ENCODE peak calls at places on chromosomes 11 and 22, in seven cellular contexts. A is cardiac muscle cell; V is mucosa of descending colon; F is adrenal gland; G is H1; B is CD8-positive, alpha-beta memory T cell; C is A549. M is an unnamed sample.

GRCh38 chr11:125335101-125335500 is 161.0 kb downstream of the FEZ1 start:
- DNase-seq in V (no peak), F (no peak), C (no peak), B (no peak), A (no peak), G (no peak), M (no peak)

GRCh38 chr11:128525411-128526243 is 61.7 kb downstream of the ETS1 start:
- DNase-seq in B (peak; percentile 82), V (no peak), G (no peak), A (no peak), F (no peak), C (no peak), M (no peak)

GRCh38 chr11:83006877-83007330 is 64.8 kb downstream of the RAB30 start:
- DNase-seq in C (no peak), B (no peak), G (no peak), A (no peak), V (no peak), F (peak; percentile 76), M (no peak)

GRCh38 chr11:68532719-68533369 is 72.3 kb downstream of the PPP6R3 start:
- DNase-seq in G (no peak), F (no peak), V (no peak), B (no peak), A (no peak), C (no peak), M (no peak)

GRCh38 chr11:2569731-2570210 is 125.0 kb downstream of the KCNQ1 start:
- DNase-seq in C (no peak), G (no peak), F (peak; percentile 11), A (no peak), V (peak; percentile 19), B (no peak), M (no peak)

GRCh38 chr11:88383446-88383845 is 45.9 kb upstream of the CTSC start:
- DNase-seq in A (no peak), F (no peak), G (no peak), V (no peak), B (no peak), C (peak; percentile 5), M (no peak)

GRCh38 chr11:350723-351255 is 18.5 kb upstream of the B4GALNT4 start:
- DNase-seq in V (peak; percentile 30), G (no peak), F (no peak), C (no peak), B (no peak), A (no peak), M (no peak)

GRCh38 chr22:39250131-39250530 is 5.3 kb upstream of the PDGFB start:
- DNase-seq in A (no peak), C (no peak), F (no peak), V (no peak), G (no peak), B (no peak), M (no peak)

GRCh38 chr11:132177106-132177505 is 806.7 kb downstream of the NTM start:
- DNase-seq in G (no peak), C (no peak), F (no peak), V (no peak), A (peak; percentile 71), B (no peak), M (no peak)

GRCh38 chr11:43576834-43577521 is 103.6 kb upstream of the HSD17B12 start:
- DNase-seq in F (peak; percentile 40), G (no peak), B (no peak), V (no peak), A (peak; percentile 62), C (peak; percentile 62), M (peak; percentile 57)

GRCh38 chr11:34680206-34680605 is 59.3 kb downstream of the EHF start:
- DNase-seq in V (no peak), F (no peak), B (no peak), C (peak; percentile 27), G (no peak), A (no peak), M (no peak)

GRCh38 chr22:48944433-48944755 is 883.3 kb downstream of the BRD1 start:
- DNase-seq in B (no peak), F (no peak), A (no peak), C (no peak), G (no peak), V (no peak), M (peak; percentile 12)

GRCh38 chr11:94557992-94558391 is 9.2 kb upstream of the PIWIL4 start:
- DNase-seq in A (no peak), B (no peak), F (no peak), V (no peak), C (no peak), G (no peak), M (no peak)

GRCh38 chr22:38034278-38034882 is 22.8 kb upstream of the PICK1 start:
- DNase-seq in G (peak; percentile 56), C (peak; percentile 82), A (peak; percentile 95), B (no peak), V (peak; percentile 56), F (peak; percentile 93), M (peak; percentile 58)

GRCh38 chr11:32574446-32574845 is 9.2 kb upstream of the EIF3M start:
- DNase-seq in B (no peak), V (no peak), F (no peak), A (no peak), C (no peak), G (no peak), M (no peak)

GRCh38 chr11:20962581-20962980 is 293.2 kb downstream of the NELL1 start:
- DNase-seq in G (no peak), A (no peak), F (no peak), V (no peak), B (no peak), C (no peak), M (no peak)

DNA sequence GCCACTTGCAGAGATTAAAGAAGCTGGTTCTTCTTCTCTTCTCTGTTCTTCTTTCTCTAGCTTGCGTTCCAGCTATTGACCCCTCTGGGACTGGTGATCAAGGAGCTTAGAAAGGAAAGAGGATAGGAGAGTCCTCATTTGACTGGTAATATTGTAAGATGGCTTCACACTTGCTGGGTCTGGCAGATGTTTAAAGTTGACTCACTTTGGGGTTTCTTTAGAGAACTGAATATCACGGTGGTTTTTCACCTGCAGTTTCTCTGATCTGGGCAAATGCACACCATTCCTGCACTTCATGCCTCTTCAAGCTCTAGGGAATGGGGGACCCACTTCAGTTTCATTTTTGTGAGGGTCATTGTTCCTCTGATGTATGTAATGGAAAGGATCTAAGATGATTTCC is 41.8 kb upstream of the DEUP1 start:
- DNase-seq in V (no peak), F (no peak), C (no peak), G (no peak), B (no peak), A (no peak), M (no peak)
- H3K4me3 ChIP-seq in V (no peak overlapping the region), F (no peak overlapping the region), C (no peak overlapping the region), G (no peak overlapping the region), B (no peak overlapping the region), A (no peak overlapping the region), M (no peak overlapping the region)

DNA sequence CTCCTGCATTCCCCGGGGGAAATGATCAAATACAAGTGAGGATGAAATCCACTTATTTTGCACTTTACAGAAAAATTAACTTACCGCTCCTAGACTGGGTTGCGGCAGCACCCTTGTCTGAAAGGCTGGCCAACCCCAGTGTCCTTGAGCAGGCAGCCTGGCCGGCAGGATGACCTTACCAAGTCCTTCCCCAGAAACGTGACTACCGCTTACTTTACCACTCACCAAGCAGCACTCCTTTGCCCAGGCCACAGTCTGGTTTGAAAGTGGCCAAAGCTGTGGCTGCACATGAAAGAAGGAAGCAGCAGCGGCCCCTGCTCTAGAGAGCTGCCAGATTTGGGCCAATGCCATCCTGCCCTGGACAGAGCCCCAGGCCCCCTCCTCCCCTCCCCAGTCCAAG is 20.3 kb downstream of the MYH9 start:
- DNase-seq in F (peak; percentile 79), C (no peak), G (no peak), B (no peak), V (no peak), A (no peak), M (no peak)
- H3K4me1 ChIP-seq in F (peaks cover 64% of the 10 kb centered on the region), C (peaks cover 100% of the 10 kb centered on the region), G (peaks cover 61% of the 10 kb centered on the region), B (peaks cover 100% of the 10 kb centered on the region), V (peaks cover 97% of the 10 kb centered on the region), A (peaks cover 82% of the 10 kb centered on the region), M (peaks cover 84% of the 10 kb centered on the region)

GRCh38 chr11:46674463-46675287 is 25.7 kb downstream of the ARHGAP1 start:
- DNase-seq in B (peak; percentile 47), C (no peak), A (peak; percentile 61), V (peak; percentile 59), G (peak; percentile 39), F (peak; percentile 43), M (peak; percentile 61)

GRCh38 chr11:46672381-46672839 is 28.0 kb downstream of the ARHGAP1 start:
- DNase-seq in C (no peak), A (no peak), F (no peak), V (no peak), B (no peak), G (no peak), M (no peak)

GRCh38 chr11:46675288-46675851 is 25.0 kb downstream of the ARHGAP1 start:
- DNase-seq in B (no peak), V (peak; percentile 60), G (no peak), C (peak; percentile 52), A (peak; percentile 62), F (peak; percentile 86), M (peak; percentile 73)

GRCh38 chr11:46671958-46672315 is 28.5 kb downstream of the ARHGAP1 start:
- DNase-seq in C (no peak), B (no peak), A (no peak), G (no peak), F (no peak), V (no peak), M (no peak)

DNA sequence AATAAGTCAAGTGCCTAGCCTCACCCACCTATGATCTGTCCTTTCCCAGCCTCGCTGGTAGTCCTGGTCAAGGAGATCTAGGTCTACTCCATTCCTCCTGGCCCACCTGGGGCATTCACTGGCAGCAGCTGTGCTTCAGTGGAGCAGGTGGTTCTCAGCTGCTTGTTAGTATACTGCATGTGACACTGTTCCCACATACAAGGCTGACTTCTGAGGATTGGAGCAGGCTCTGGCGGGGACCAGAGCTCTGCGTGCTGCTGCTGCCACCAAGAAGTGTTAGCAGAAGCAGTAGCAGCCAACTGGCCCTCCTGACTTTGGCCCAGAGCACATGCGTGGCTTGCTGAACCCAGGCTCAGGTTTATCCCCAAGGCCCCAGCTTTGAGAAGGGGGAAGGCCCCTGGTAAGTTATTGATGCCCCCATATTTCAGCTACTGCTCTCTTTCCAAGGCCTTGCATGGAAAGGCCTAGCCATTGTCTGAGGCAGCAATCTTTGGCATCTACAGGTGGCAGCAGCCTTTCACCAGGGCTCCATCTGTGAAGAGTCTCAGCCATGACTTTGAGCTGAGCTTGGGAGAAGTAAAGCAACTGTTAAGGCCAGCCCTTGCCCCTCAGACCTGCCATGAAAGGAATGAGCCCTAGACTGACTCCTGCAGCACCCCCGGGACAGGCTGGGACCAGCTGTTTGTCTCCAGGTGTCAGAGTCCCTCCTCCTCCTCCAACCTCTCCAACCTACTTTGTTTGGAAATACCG is 26.5 kb downstream of the ARHGAP1 start:
- DNase-seq in V (no peak), F (peak; percentile 17), C (no peak), G (no peak), A (no peak), B (no peak), M (no peak)
- H3K4me3 ChIP-seq in V (no peak overlapping the region), F (no peak overlapping the region), C (no peak overlapping the region), G (no peak overlapping the region), A (no peak overlapping the region), B (no peak overlapping the region), M (no peak overlapping the region)

GRCh38 chr11:73538381-73538872 is 59.5 kb downstream of the FAM168A start:
- DNase-seq in F (no peak), A (peak; percentile 36), G (peak; percentile 3), V (no peak), C (no peak), B (peak; percentile 5), M (no peak)

GRCh38 chr11:73539506-73540084 is 58.3 kb downstream of the FAM168A start:
- DNase-seq in G (no peak), B (no peak), F (no peak), V (no peak), A (no peak), C (no peak), M (no peak)

GRCh38 chr11:73547706-73548105 is 50.2 kb downstream of the FAM168A start:
- DNase-seq in F (no peak), V (no peak), G (no peak), A (no peak), B (no peak), C (no peak), M (no peak)

GRCh38 chr11:73542175-73542574 is 55.7 kb downstream of the FAM168A start:
- DNase-seq in A (peak; percentile 67), G (no peak), F (no peak), V (no peak), C (no peak), B (no peak), M (no peak)
- H3K4me1 ChIP-seq in A (peaks cover 7% of the 10 kb centered on the region), G (peaks cover 9% of the 10 kb centered on the region), F (peaks cover 5% of the 10 kb centered on the region), V (no peaks in the 10 kb centered on the region), C (no peaks in the 10 kb centered on the region), B (peaks cover 18% of the 10 kb centered on the region), M (peaks cover 4% of the 10 kb centered on the region)

M was measured in colonic mucosa.